ENCODE peak calls at places on chromosomes 5 and 9, in four cellular contexts. One of them, this sample, is unnamed. For H3K4me1, the result is how much of the 10 kb centered on the place peaks cover.

GRCh38 chr5:66246621-66247020 is 102.5 kb downstream of the SREK1 start:
- DNase-seq in heart left ventricle: no peak
- DNase-seq in tibial artery: no peak
- DNase-seq in GM23338: no peak
- DNase-seq in this sample: no peak

GRCh38 chr5:60710362-60710761 is 10.4 kb upstream of the DEPDC1B start:
- DNase-seq in heart left ventricle: no peak
- DNase-seq in tibial artery: no peak
- DNase-seq in GM23338: no peak
- DNase-seq in this sample: no peak

GRCh38 chr5:159316519-159317383 is 13.5 kb downstream of the IL12B start:
- DNase-seq in heart left ventricle: no peak
- DNase-seq in tibial artery: peak
- DNase-seq in GM23338: peak
- DNase-seq in this sample: peak

GRCh38 chr5:56910123-56910951 is 941 bp downstream of the SETD9 start:
- DNase-seq in heart left ventricle: no peak
- DNase-seq in tibial artery: peak
- DNase-seq in GM23338: peak
- DNase-seq in this sample: peak

GRCh38 chr5:150636391-150637244 is 3.8 kb upstream of the SYNPO start:
- DNase-seq in heart left ventricle: peak
- DNase-seq in tibial artery: peak
- DNase-seq in GM23338: no peak
- DNase-seq in this sample: peak

GRCh38 chr5:173880306-173880985 is 7.7 kb upstream of the CPEB4 start:
- DNase-seq in heart left ventricle: no peak
- DNase-seq in tibial artery: no peak
- DNase-seq in GM23338: no peak
- DNase-seq in this sample: no peak

GRCh38 chr9:86977205-86977835 is 30.0 kb upstream of the GAS1 start:
- DNase-seq in heart left ventricle: no peak
- DNase-seq in tibial artery: no peak
- DNase-seq in GM23338: no peak
- DNase-seq in this sample: no peak

GRCh38 chr5:55853818-55854217 is 2.7 kb downstream of the IL31RA start:
- DNase-seq in heart left ventricle: no peak
- DNase-seq in tibial artery: no peak
- DNase-seq in GM23338: no peak
- DNase-seq in this sample: no peak

GRCh38 chr5:134523543-134524136 is 1.8 kb upstream of the JADE2 start:
- DNase-seq in heart left ventricle: no peak
- DNase-seq in tibial artery: no peak
- DNase-seq in GM23338: no peak
- DNase-seq in this sample: no peak

GRCh38 chr9:93677641-93678136 is 101.3 kb downstream of the PHF2 start:
- DNase-seq in heart left ventricle: peak
- DNase-seq in tibial artery: peak
- DNase-seq in GM23338: no peak
- DNase-seq in this sample: peak

GRCh38 chr5:123813937-123814624 is 302.1 kb downstream of the CSNK1G3 start:
- DNase-seq in heart left ventricle: no peak
- DNase-seq in tibial artery: no peak
- DNase-seq in GM23338: no peak
- DNase-seq in this sample: no peak
- H3K27ac ChIP-seq in heart left ventricle: peak
- H3K27ac ChIP-seq in tibial artery: no peak
- H3K27ac ChIP-seq in GM23338: no peak
- H3K27ac ChIP-seq in this sample: no peak

GRCh38 chr5:90640484-90641059 is 82.0 kb downstream of the ADGRV1 start:
- DNase-seq in heart left ventricle: no peak
- DNase-seq in tibial artery: no peak
- DNase-seq in GM23338: peak
- DNase-seq in this sample: no peak

GRCh38 chr5:90637731-90638130 is 79.1 kb downstream of the ADGRV1 start:
- DNase-seq in heart left ventricle: no peak
- DNase-seq in tibial artery: no peak
- DNase-seq in GM23338: no peak
- DNase-seq in this sample: no peak

GRCh38 chr5:90636948-90637347 is 78.4 kb downstream of the ADGRV1 start:
- DNase-seq in heart left ventricle: no peak
- DNase-seq in tibial artery: no peak
- DNase-seq in GM23338: no peak
- DNase-seq in this sample: no peak

GRCh38 chr5:90641528-90641927 is 82.9 kb downstream of the ADGRV1 start:
- DNase-seq in heart left ventricle: no peak
- DNase-seq in tibial artery: no peak
- DNase-seq in GM23338: no peak
- DNase-seq in this sample: no peak

GRCh38 chr5:90638878-90639277 is 80.3 kb downstream of the ADGRV1 start:
- DNase-seq in heart left ventricle: no peak
- DNase-seq in tibial artery: no peak
- DNase-seq in GM23338: no peak
- DNase-seq in this sample: no peak
- H3K4me1 ChIP-seq in heart left ventricle: under half
- H3K4me1 ChIP-seq in tibial artery: under half
- H3K4me1 ChIP-seq in GM23338: under half
- H3K4me1 ChIP-seq in this sample: under half

DNA sequence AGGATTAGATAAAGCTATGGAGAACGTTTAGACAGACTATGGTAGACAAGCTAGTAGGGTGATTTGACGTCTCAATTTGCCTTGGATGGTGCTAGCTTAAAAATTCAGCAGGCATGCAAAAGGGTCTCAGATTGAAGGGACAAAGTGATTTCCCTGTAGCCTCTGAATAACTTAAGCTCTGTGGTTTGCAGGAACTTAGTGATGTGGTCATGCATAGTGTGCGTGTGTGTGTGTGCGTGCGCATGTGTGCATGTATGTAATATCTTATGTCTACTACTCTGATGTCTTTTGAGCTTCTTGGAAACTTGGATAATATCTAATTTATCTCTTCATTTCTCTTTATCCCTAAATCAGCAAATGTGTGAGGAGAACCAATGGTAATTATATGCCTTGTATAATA is 183.6 kb upstream of the TNC start:
- DNase-seq in heart left ventricle: no peak
- DNase-seq in tibial artery: no peak
- DNase-seq in GM23338: no peak
- DNase-seq in this sample: no peak
- TF ChIP-seq CTCF in heart left ventricle: no peak
- TF ChIP-seq CTCF in tibial artery: no peak
- TF ChIP-seq CTCF in GM23338: no peak
- TF ChIP-seq CTCF in this sample: no peak

GRCh38 chr9:126822873-126823272 is 18.0 kb downstream of the ZBTB43 start:
- DNase-seq in heart left ventricle: no peak
- DNase-seq in tibial artery: no peak
- DNase-seq in GM23338: no peak
- DNase-seq in this sample: no peak
- H3K27ac ChIP-seq in heart left ventricle: no peak
- H3K27ac ChIP-seq in tibial artery: no peak
- H3K27ac ChIP-seq in GM23338: no peak
- H3K27ac ChIP-seq in this sample: peak

DNA sequence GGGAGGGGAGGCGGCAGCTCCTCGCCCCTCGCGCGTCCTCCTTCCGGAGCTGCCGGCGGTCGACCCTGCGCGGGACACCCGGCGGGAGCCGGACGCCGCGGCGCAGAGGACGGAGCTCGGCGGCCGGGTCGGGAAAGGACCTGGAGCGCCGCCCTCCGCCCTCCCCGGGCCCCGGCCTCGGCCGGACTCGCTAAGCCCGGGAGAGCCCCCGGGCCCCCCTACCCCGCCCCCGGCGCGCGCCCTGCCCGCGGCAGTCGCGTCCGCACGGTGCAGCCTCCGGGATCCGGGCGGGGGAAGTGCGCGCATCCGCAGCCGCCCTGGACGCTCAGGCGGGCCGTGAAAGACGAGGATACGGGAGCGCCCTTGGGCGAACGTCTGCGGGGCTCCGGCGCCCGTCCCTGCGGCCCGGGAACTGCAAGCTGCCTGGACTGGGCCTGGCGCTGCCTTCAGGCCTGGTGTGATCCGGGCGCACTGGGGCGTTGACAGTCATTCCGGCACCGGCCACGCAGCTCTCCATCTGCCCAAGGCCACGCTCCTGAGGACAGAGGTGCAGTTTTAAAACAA is 488 bp upstream of the NACC2 start:
- DNase-seq in heart left ventricle: peak
- DNase-seq in tibial artery: no peak
- DNase-seq in GM23338: no peak
- DNase-seq in this sample: no peak
- H3K4me1 ChIP-seq in heart left ventricle: under half
- H3K4me1 ChIP-seq in tibial artery: under half
- H3K4me1 ChIP-seq in GM23338: under half
- H3K4me1 ChIP-seq in this sample: under half

GRCh38 chr9:81174023-81174422 is 515.3 kb downstream of the TLE1 start:
- DNase-seq in heart left ventricle: no peak
- DNase-seq in tibial artery: no peak
- DNase-seq in GM23338: peak
- DNase-seq in this sample: no peak
- TF ChIP-seq CTCF in heart left ventricle: no peak
- TF ChIP-seq CTCF in tibial artery: no peak
- TF ChIP-seq CTCF in GM23338: peak
- TF ChIP-seq CTCF in this sample: no peak

GRCh38 chr5:100505984-100506670 is 29.0 kb upstream of the FAM174A start:
- DNase-seq in heart left ventricle: no peak
- DNase-seq in tibial artery: no peak
- DNase-seq in GM23338: no peak
- DNase-seq in this sample: no peak
- H3K27ac ChIP-seq in heart left ventricle: no peak
- H3K27ac ChIP-seq in tibial artery: no peak
- H3K27ac ChIP-seq in GM23338: no peak
- H3K27ac ChIP-seq in this sample: no peak

GRCh38 chr5:175523292-175523691 is 44.9 kb downstream of the SFXN1 start:
- DNase-seq in heart left ventricle: no peak
- DNase-seq in tibial artery: no peak
- DNase-seq in GM23338: no peak
- DNase-seq in this sample: no peak

GRCh38 chr5:175519006-175519405 is 40.6 kb downstream of the SFXN1 start:
- DNase-seq in heart left ventricle: no peak
- DNase-seq in tibial artery: no peak
- DNase-seq in GM23338: no peak
- DNase-seq in this sample: no peak

GRCh38 chr5:175520321-175520720 is 42.0 kb downstream of the SFXN1 start:
- DNase-seq in heart left ventricle: no peak
- DNase-seq in tibial artery: no peak
- DNase-seq in GM23338: no peak
- DNase-seq in this sample: no peak

GRCh38 chr5:175520873-175521272 is 42.5 kb downstream of the SFXN1 start:
- DNase-seq in heart left ventricle: no peak
- DNase-seq in tibial artery: no peak
- DNase-seq in GM23338: no peak
- DNase-seq in this sample: no peak

GRCh38 chr5:175521313-175521833 is 43.0 kb downstream of the SFXN1 start:
- DNase-seq in heart left ventricle: no peak
- DNase-seq in tibial artery: no peak
- DNase-seq in GM23338: no peak
- DNase-seq in this sample: no peak
- H3K4me1 ChIP-seq in heart left ventricle: under half
- H3K4me1 ChIP-seq in tibial artery: under half
- H3K4me1 ChIP-seq in GM23338: under half
- H3K4me1 ChIP-seq in this sample: under half